ENCODE peak calls at places on chromosomes 6 and 20, in ten cellular contexts. One of them, this sample, is unnamed.

GRCh38 chr20:6663751-6664388 is 103.6 kb upstream of the BMP2 start:
- DNase-seq in left lung: no peak
- DNase-seq in body of pancreas: no peak
- DNase-seq in transverse colon: peak
- DNase-seq in astrocyte of the spinal cord: no peak
- DNase-seq in AG04450: no peak
- DNase-seq in heart right ventricle: no peak
- DNase-seq in uterus: no peak
- DNase-seq in psoas muscle: no peak
- DNase-seq in H1: no peak
- DNase-seq in this sample: peak

GRCh38 chr6:4487538-4487937 is 288.7 kb upstream of the CDYL start:
- DNase-seq in left lung: peak
- DNase-seq in body of pancreas: peak
- DNase-seq in transverse colon: no peak
- DNase-seq in astrocyte of the spinal cord: no peak
- DNase-seq in AG04450: no peak
- DNase-seq in heart right ventricle: no peak
- DNase-seq in uterus: no peak
- DNase-seq in psoas muscle: no peak
- DNase-seq in H1: no peak
- DNase-seq in this sample: no peak

GRCh38 chr6:18416341-18416679 is 29.2 kb downstream of the RNF144B start:
- DNase-seq in left lung: no peak
- DNase-seq in body of pancreas: no peak
- DNase-seq in transverse colon: no peak
- DNase-seq in astrocyte of the spinal cord: no peak
- DNase-seq in AG04450: no peak
- DNase-seq in heart right ventricle: no peak
- DNase-seq in uterus: no peak
- DNase-seq in psoas muscle: no peak
- DNase-seq in H1: no peak
- DNase-seq in this sample: no peak

GRCh38 chr6:56168601-56169000 is 78.8 kb downstream of the COL21A1 start:
- DNase-seq in left lung: no peak
- DNase-seq in body of pancreas: no peak
- DNase-seq in transverse colon: no peak
- DNase-seq in astrocyte of the spinal cord: no peak
- DNase-seq in AG04450: no peak
- DNase-seq in heart right ventricle: no peak
- DNase-seq in uterus: no peak
- DNase-seq in psoas muscle: no peak
- DNase-seq in H1: no peak
- DNase-seq in this sample: no peak

GRCh38 chr6:157995458-157995857 is 13.8 kb downstream of the SYNJ2 start:
- DNase-seq in left lung: peak
- DNase-seq in body of pancreas: no peak
- DNase-seq in transverse colon: no peak
- DNase-seq in astrocyte of the spinal cord: no peak
- DNase-seq in AG04450: no peak
- DNase-seq in heart right ventricle: no peak
- DNase-seq in uterus: no peak
- DNase-seq in psoas muscle: no peak
- DNase-seq in H1: no peak
- DNase-seq in this sample: no peak

GRCh38 chr6:7991992-7992815 is 72.0 kb downstream of the BLOC1S5 start:
- DNase-seq in left lung: no peak
- DNase-seq in body of pancreas: no peak
- DNase-seq in transverse colon: no peak
- DNase-seq in astrocyte of the spinal cord: peak
- DNase-seq in AG04450: peak
- DNase-seq in heart right ventricle: peak
- DNase-seq in uterus: peak
- DNase-seq in psoas muscle: peak
- DNase-seq in H1: no peak
- DNase-seq in this sample: peak

GRCh38 chr6:16635810-16636602 is 125.3 kb downstream of the ATXN1 start:
- DNase-seq in left lung: peak
- DNase-seq in body of pancreas: no peak
- DNase-seq in transverse colon: peak
- DNase-seq in astrocyte of the spinal cord: peak
- DNase-seq in AG04450: no peak
- DNase-seq in heart right ventricle: no peak
- DNase-seq in uterus: no peak
- DNase-seq in psoas muscle: no peak
- DNase-seq in H1: peak
- DNase-seq in this sample: peak

GRCh38 chr6:106066984-106067383 is 19.2 kb upstream of the PRDM1 start:
- DNase-seq in left lung: no peak
- DNase-seq in body of pancreas: no peak
- DNase-seq in transverse colon: no peak
- DNase-seq in astrocyte of the spinal cord: no peak
- DNase-seq in AG04450: no peak
- DNase-seq in heart right ventricle: no peak
- DNase-seq in uterus: no peak
- DNase-seq in psoas muscle: no peak
- DNase-seq in H1: no peak
- DNase-seq in this sample: no peak

GRCh38 chr6:23036401-23036983 is 467.1 kb downstream of the HDGFL1 start:
- DNase-seq in left lung: no peak
- DNase-seq in body of pancreas: no peak
- DNase-seq in transverse colon: no peak
- DNase-seq in astrocyte of the spinal cord: peak
- DNase-seq in AG04450: no peak
- DNase-seq in heart right ventricle: no peak
- DNase-seq in uterus: no peak
- DNase-seq in psoas muscle: no peak
- DNase-seq in H1: no peak
- DNase-seq in this sample: no peak

GRCh38 chr6:160992323-160993314 is 1.1 kb downstream of the MAP3K4 start:
- DNase-seq in left lung: peak
- DNase-seq in body of pancreas: peak
- DNase-seq in transverse colon: peak
- DNase-seq in astrocyte of the spinal cord: peak
- DNase-seq in AG04450: no peak
- DNase-seq in heart right ventricle: peak
- DNase-seq in uterus: peak
- DNase-seq in psoas muscle: no peak
- DNase-seq in H1: no peak
- DNase-seq in this sample: peak

GRCh38 chr6:140671926-140672325 is 1297.5 kb upstream of the CITED2 start:
- DNase-seq in left lung: no peak
- DNase-seq in body of pancreas: no peak
- DNase-seq in transverse colon: no peak
- DNase-seq in astrocyte of the spinal cord: no peak
- DNase-seq in AG04450: no peak
- DNase-seq in heart right ventricle: no peak
- DNase-seq in uterus: no peak
- DNase-seq in psoas muscle: no peak
- DNase-seq in H1: no peak
- DNase-seq in this sample: no peak

GRCh38 chr6:85449818-85450577 is at the start of gene NT5E:
- DNase-seq in left lung: peak
- DNase-seq in body of pancreas: peak
- DNase-seq in transverse colon: peak
- DNase-seq in astrocyte of the spinal cord: peak
- DNase-seq in AG04450: no peak
- DNase-seq in heart right ventricle: peak
- DNase-seq in uterus: peak
- DNase-seq in psoas muscle: peak
- DNase-seq in H1: no peak
- DNase-seq in this sample: peak
- TF ChIP-seq CTCF in left lung: no peak
- TF ChIP-seq CTCF in body of pancreas: no peak
- TF ChIP-seq CTCF in transverse colon: no peak
- TF ChIP-seq CTCF in astrocyte of the spinal cord: no peak
- TF ChIP-seq CTCF in AG04450: no peak
- TF ChIP-seq CTCF in heart right ventricle: no peak
- TF ChIP-seq CTCF in uterus: peak
- TF ChIP-seq CTCF in psoas muscle: no peak
- TF ChIP-seq CTCF in H1: no peak
- TF ChIP-seq CTCF in this sample: peak

DNA sequence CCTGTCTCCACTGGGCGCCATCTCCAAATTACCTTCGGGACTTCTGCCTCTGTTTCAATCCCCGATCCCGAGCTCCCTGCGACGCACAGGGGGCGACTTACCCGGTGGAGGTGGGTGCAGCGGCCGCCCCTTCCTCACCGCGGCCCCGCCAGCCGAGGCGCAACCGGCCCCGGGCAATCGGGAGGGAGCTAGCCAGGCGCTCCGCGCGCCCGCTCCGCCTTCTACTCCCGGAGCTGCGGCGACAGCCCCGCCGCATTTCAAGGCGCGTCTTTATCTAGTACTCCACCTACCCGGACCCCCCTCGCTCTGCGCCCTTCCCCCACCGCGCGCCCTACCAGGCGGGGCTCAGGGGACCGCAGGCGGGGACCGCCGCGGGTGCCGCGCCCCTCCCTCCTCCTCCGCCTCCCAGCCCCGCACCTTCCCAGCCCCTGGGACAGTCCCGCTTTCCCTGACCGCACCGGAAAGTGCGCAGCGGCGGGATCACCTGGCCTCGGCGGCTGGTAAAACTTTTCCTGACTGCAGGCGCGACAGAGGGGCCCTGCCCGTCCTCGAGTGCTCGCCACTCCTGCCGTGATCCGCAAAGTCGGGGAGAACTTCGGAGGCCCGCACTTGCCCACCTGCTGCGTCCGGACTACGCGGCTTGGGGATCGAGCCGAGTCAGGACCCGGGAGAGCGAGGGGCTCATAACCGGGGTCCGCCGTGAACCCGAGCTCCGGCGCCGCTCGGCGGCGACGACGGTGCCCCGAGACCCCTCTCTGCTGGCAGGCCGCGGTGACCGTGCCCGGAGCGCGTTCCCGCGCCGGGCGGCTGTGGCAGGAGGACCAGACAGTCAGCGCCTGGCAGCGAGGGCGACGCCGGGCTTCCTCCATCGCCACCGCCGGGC is 8.0 kb upstream of the NKX2-2 start:
- DNase-seq in left lung: no peak
- DNase-seq in body of pancreas: no peak
- DNase-seq in transverse colon: no peak
- DNase-seq in astrocyte of the spinal cord: no peak
- DNase-seq in AG04450: no peak
- DNase-seq in heart right ventricle: no peak
- DNase-seq in uterus: no peak
- DNase-seq in psoas muscle: no peak
- DNase-seq in H1: no peak
- DNase-seq in this sample: no peak
- H3K4me3 ChIP-seq in left lung: no peak
- H3K4me3 ChIP-seq in body of pancreas: no peak
- H3K4me3 ChIP-seq in transverse colon: peak
- H3K4me3 ChIP-seq in astrocyte of the spinal cord: no peak
- H3K4me3 ChIP-seq in AG04450: no peak
- H3K4me3 ChIP-seq in heart right ventricle: peak
- H3K4me3 ChIP-seq in uterus: no peak
- H3K4me3 ChIP-seq in psoas muscle: peak
- H3K4me3 ChIP-seq in H1: peak
- H3K4me3 ChIP-seq in this sample: no peak

DNA sequence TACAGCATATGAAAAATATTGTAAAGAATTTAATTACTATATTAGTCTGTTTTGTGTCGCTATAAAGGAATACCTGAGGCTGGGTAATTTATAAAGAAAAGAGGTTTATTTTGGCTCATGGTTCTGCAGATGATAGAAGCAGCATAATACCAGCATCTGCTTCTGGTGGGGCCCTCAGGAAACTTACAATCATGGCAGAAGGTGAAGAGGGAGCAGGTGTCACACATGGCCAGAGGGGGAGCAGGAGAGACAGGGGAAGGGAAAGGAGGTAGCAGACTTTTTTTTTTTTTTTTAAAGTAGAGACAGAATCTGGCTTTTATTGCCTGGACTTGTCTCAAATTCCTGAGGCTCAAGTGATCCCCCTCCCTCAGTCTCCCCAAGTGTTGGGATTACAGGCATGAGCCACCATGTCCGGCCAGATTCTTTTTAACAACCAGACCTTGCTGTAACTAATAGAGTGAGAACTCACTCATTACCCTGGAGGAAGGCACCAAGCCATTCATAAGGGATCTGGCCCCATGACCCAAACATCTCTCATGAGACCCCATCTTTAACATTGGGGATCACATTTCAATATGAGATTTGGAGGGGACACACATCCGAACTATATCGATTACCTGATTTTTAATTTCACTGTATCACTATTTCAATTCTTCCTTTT is 64.6 kb downstream of the MAN1A1 start:
- DNase-seq in left lung: no peak
- DNase-seq in body of pancreas: no peak
- DNase-seq in transverse colon: no peak
- DNase-seq in astrocyte of the spinal cord: no peak
- DNase-seq in AG04450: no peak
- DNase-seq in heart right ventricle: no peak
- DNase-seq in uterus: no peak
- DNase-seq in psoas muscle: no peak
- DNase-seq in H1: no peak
- DNase-seq in this sample: no peak
- TF ChIP-seq CTCF in left lung: no peak
- TF ChIP-seq CTCF in body of pancreas: no peak
- TF ChIP-seq CTCF in transverse colon: no peak
- TF ChIP-seq CTCF in astrocyte of the spinal cord: peak
- TF ChIP-seq CTCF in AG04450: no peak
- TF ChIP-seq CTCF in heart right ventricle: no peak
- TF ChIP-seq CTCF in uterus: no peak
- TF ChIP-seq CTCF in psoas muscle: no peak
- TF ChIP-seq CTCF in H1: peak
- TF ChIP-seq CTCF in this sample: peak

GRCh38 chr20:38728237-38728761 is 4.0 kb downstream of the SLC32A1 start:
- DNase-seq in left lung: no peak
- DNase-seq in body of pancreas: no peak
- DNase-seq in transverse colon: no peak
- DNase-seq in astrocyte of the spinal cord: no peak
- DNase-seq in AG04450: no peak
- DNase-seq in heart right ventricle: no peak
- DNase-seq in uterus: no peak
- DNase-seq in psoas muscle: no peak
- DNase-seq in H1: no peak
- DNase-seq in this sample: no peak

GRCh38 chr20:38730167-38730988 is 6.1 kb downstream of the SLC32A1 start:
- DNase-seq in left lung: no peak
- DNase-seq in body of pancreas: no peak
- DNase-seq in transverse colon: peak
- DNase-seq in astrocyte of the spinal cord: no peak
- DNase-seq in AG04450: no peak
- DNase-seq in heart right ventricle: no peak
- DNase-seq in uterus: no peak
- DNase-seq in psoas muscle: no peak
- DNase-seq in H1: no peak
- DNase-seq in this sample: no peak

GRCh38 chr20:38727602-38728236 is 3.4 kb downstream of the SLC32A1 start:
- DNase-seq in left lung: no peak
- DNase-seq in body of pancreas: no peak
- DNase-seq in transverse colon: no peak
- DNase-seq in astrocyte of the spinal cord: no peak
- DNase-seq in AG04450: no peak
- DNase-seq in heart right ventricle: no peak
- DNase-seq in uterus: no peak
- DNase-seq in psoas muscle: no peak
- DNase-seq in H1: no peak
- DNase-seq in this sample: no peak

GRCh38 chr20:38729767-38730166 is 5.5 kb downstream of the SLC32A1 start:
- DNase-seq in left lung: no peak
- DNase-seq in body of pancreas: no peak
- DNase-seq in transverse colon: no peak
- DNase-seq in astrocyte of the spinal cord: no peak
- DNase-seq in AG04450: no peak
- DNase-seq in heart right ventricle: no peak
- DNase-seq in uterus: no peak
- DNase-seq in psoas muscle: no peak
- DNase-seq in H1: no peak
- DNase-seq in this sample: no peak

GRCh38 chr20:38728911-38729642 is 4.8 kb downstream of the SLC32A1 start:
- DNase-seq in left lung: no peak
- DNase-seq in body of pancreas: no peak
- DNase-seq in transverse colon: no peak
- DNase-seq in astrocyte of the spinal cord: no peak
- DNase-seq in AG04450: no peak
- DNase-seq in heart right ventricle: no peak
- DNase-seq in uterus: no peak
- DNase-seq in psoas muscle: no peak
- DNase-seq in H1: no peak
- DNase-seq in this sample: no peak
- H3K4me3 ChIP-seq in left lung: no peak
- H3K4me3 ChIP-seq in body of pancreas: no peak
- H3K4me3 ChIP-seq in transverse colon: no peak
- H3K4me3 ChIP-seq in astrocyte of the spinal cord: no peak
- H3K4me3 ChIP-seq in AG04450: no peak
- H3K4me3 ChIP-seq in heart right ventricle: no peak
- H3K4me3 ChIP-seq in uterus: no peak
- H3K4me3 ChIP-seq in psoas muscle: no peak
- H3K4me3 ChIP-seq in H1: no peak
- H3K4me3 ChIP-seq in this sample: no peak